ENCODE peak calls at places on chromosomes 3 and 15, in six cellular contexts. Z, V, R, T, S and W are unnamed samples.

GRCh38 chr15:55110446-55110845 is 86.3 kb downstream of the RSL24D1 start:
- DNase-seq in Z (no peak), V (no peak), R (no peak), T (no peak), S (no peak), W (no peak)

GRCh38 chr3:180630360-180630759 is 28.4 kb downstream of the TTC14 start:
- DNase-seq in Z (no peak), V (no peak), R (no peak), T (no peak), S (no peak), W (no peak)

GRCh38 chr3:175041369-175041768 is 182.2 kb downstream of the NAALADL2 start:
- DNase-seq in Z (no peak), V (peak), R (peak), T (no peak), S (no peak), W (no peak)

GRCh38 chr3:74048686-74049085 is 423.9 kb upstream of the PDZRN3 start:
- DNase-seq in Z (no peak), V (no peak), R (no peak), T (no peak), S (no peak), W (no peak)

GRCh38 chr3:37962906-37963486 is 27.6 kb upstream of the VILL start:
- DNase-seq in Z (peak), V (no peak), R (no peak), T (no peak), S (no peak), W (no peak)

GRCh38 chr3:47384425-47384824 is 3.6 kb downstream of the PTPN23 start:
- DNase-seq in Z (no peak), V (no peak), R (no peak), T (no peak), S (no peak), W (no peak)

GRCh38 chr3:67783281-67784250 is 129.2 kb upstream of the SUCLG2 start:
- DNase-seq in Z (no peak), V (peak), R (no peak), T (no peak), S (no peak), W (no peak)

GRCh38 chr3:62159693-62160092 is 213.7 kb downstream of the FEZF2 start:
- DNase-seq in Z (no peak), V (peak), R (peak), T (peak), S (no peak), W (peak)

GRCh38 chr3:106371605-106372292 is 502.9 kb upstream of the CBLB start:
- DNase-seq in Z (no peak), V (no peak), R (no peak), T (peak), S (no peak), W (no peak)

GRCh38 chr15:95416576-95416975 is 913.9 kb upstream of the NR2F2 start:
- DNase-seq in Z (no peak), V (no peak), R (no peak), T (no peak), S (no peak), W (no peak)

GRCh38 chr3:2659896-2660295 is 450.3 kb downstream of the IL5RA start:
- DNase-seq in Z (no peak), V (no peak), R (no peak), T (no peak), S (no peak), W (no peak)

GRCh38 chr3:169250000-169250399 is 413.5 kb downstream of the MECOM start:
- DNase-seq in Z (peak), V (no peak), R (no peak), T (no peak), S (no peak), W (no peak)

GRCh38 chr3:187130346-187131066 is 8.8 kb downstream of the RPL39L start:
- DNase-seq in Z (no peak), V (peak), R (peak), T (peak), S (no peak), W (no peak)

GRCh38 chr15:82611348-82611747 is 35.8 kb downstream of the CPEB1 start:
- DNase-seq in Z (no peak), V (no peak), R (no peak), T (no peak), S (no peak), W (no peak)

GRCh38 chr15:92629975-92630626 is 25.5 kb downstream of the FAM174B start:
- DNase-seq in Z (no peak), V (no peak), R (no peak), T (no peak), S (no peak), W (no peak)

GRCh38 chr3:126485956-126486884 is 10.5 kb upstream of the ZXDC start:
- DNase-seq in Z (no peak), V (no peak), R (no peak), T (no peak), S (no peak), W (no peak)

GRCh38 chr3:133944641-133945441 is 49.2 kb upstream of the RAB6B start:
- DNase-seq in Z (no peak), V (peak), R (peak), T (peak), S (no peak), W (no peak)

GRCh38 chr15:68791431-68792283 is 29.0 kb downstream of the ANP32A start:
- DNase-seq in Z (no peak), V (no peak), R (no peak), T (no peak), S (no peak), W (no peak)

GRCh38 chr15:62444104-62445027 is 279.3 kb upstream of the C2CD4B start:
- DNase-seq in Z (no peak), V (peak), R (peak), T (peak), S (peak), W (peak)

GRCh38 chr3:77147836-77148578 is 108.1 kb downstream of the ROBO2 start:
- DNase-seq in Z (no peak), V (peak), R (peak), T (peak), S (no peak), W (no peak)

GRCh38 chr15:90217671-90218394 is 15.9 kb downstream of the CIB1 start:
- DNase-seq in Z (no peak), V (no peak), R (no peak), T (no peak), S (no peak), W (no peak)

GRCh38 chr15:64456634-64457108 is 3.7 kb upstream of the ZNF609 start:
- DNase-seq in Z (no peak), V (no peak), R (no peak), T (peak), S (no peak), W (no peak)

GRCh38 chr3:125375950-125376679 is 990 bp upstream of the ZNF148 start:
- DNase-seq in Z (no peak), V (no peak), R (no peak), T (no peak), S (no peak), W (no peak)

GRCh38 chr3:163813935-163814334 is 1264.4 kb downstream of the SI start:
- DNase-seq in Z (no peak), V (no peak), R (no peak), T (no peak), S (no peak), W (no peak)

GRCh38 chr15:52421029-52421428 is 107.7 kb downstream of the MYO5A start:
- DNase-seq in Z (no peak), V (no peak), R (no peak), T (no peak), S (no peak), W (no peak)

GRCh38 chr3:194810076-194810475 is 124.4 kb downstream of the FAM43A start:
- DNase-seq in Z (no peak), V (no peak), R (no peak), T (no peak), S (no peak), W (no peak)

GRCh38 chr3:12280333-12280732 is 8.5 kb upstream of the PPARG start:
- DNase-seq in Z (no peak), V (no peak), R (no peak), T (no peak), S (no peak), W (no peak)

GRCh38 chr3:64832098-64832497 is 144.3 kb upstream of the ADAMTS9 start:
- DNase-seq in Z (no peak), V (no peak), R (no peak), T (no peak), S (no peak), W (no peak)

GRCh38 chr15:33068531-33068990 is 126.0 kb downstream of the FMN1 start:
- DNase-seq in Z (peak), V (peak), R (no peak), T (no peak), S (no peak), W (no peak)

GRCh38 chr3:10697918-10698317 is 118.1 kb upstream of the SLC6A11 start:
- DNase-seq in Z (peak), V (no peak), R (peak), T (no peak), S (peak), W (no peak)

GRCh38 chr3:10694194-10694593 is 121.8 kb upstream of the SLC6A11 start:
- DNase-seq in Z (no peak), V (no peak), R (no peak), T (no peak), S (no peak), W (no peak)

GRCh38 chr3:10692039-10692438 is 124.0 kb upstream of the SLC6A11 start:
- DNase-seq in Z (no peak), V (no peak), R (no peak), T (no peak), S (no peak), W (no peak)

GRCh38 chr3:10695595-10696285 is 120.3 kb upstream of the SLC6A11 start:
- DNase-seq in Z (no peak), V (no peak), R (no peak), T (no peak), S (no peak), W (no peak)

GRCh38 chr3:10693457-10693856 is 122.6 kb upstream of the SLC6A11 start:
- DNase-seq in Z (no peak), V (no peak), R (no peak), T (no peak), S (no peak), W (no peak)
- TF ChIP-seq CTCF in Z (peak), V (peak), R (peak), T (no peak), S (peak), W (no peak)

GRCh38 chr15:65722191-65722590 is 69.9 kb downstream of the DENND4A start:
- DNase-seq in Z (no peak), V (no peak), R (no peak), T (no peak), S (no peak), W (no peak)

GRCh38 chr15:65724479-65724878 is 67.6 kb downstream of the DENND4A start:
- DNase-seq in Z (no peak), V (no peak), R (no peak), T (no peak), S (no peak), W (no peak)

GRCh38 chr15:65723786-65724354 is 68.2 kb downstream of the DENND4A start:
- DNase-seq in Z (no peak), V (no peak), R (no peak), T (no peak), S (no peak), W (no peak)
- TF ChIP-seq CTCF in Z (no peak), V (no peak), R (no peak), T (no peak), S (no peak), W (no peak)

DNA sequence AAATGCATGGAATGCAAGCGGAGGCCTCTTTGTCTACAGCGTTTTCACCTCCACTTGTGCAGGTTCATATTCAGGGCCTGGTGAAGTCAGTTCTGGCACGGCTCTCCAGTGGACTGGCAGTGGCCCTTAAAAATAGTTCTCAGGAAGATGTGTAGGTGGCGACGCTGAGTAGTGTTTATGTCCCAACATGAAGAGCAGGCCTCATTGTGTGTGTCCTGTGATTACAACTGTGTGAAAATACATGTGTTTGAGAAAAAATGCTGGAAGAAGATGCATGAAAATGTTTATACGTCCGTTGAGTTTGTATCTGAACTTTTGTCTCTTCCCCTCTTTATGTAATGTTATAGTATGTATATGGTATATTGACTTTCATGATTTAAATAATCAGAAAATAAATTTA is 7.2 kb downstream of the LIPC start:
- DNase-seq in Z (peak), V (peak), R (peak), T (peak), S (peak), W (no peak)
- TF ChIP-seq CTCF in Z (peak), V (no peak), R (peak), T (peak), S (peak), W (peak)

GRCh38 chr15:28097656-28098359 is 1.3 kb downstream of the OCA2 start:
- DNase-seq in Z (no peak), V (no peak), R (no peak), T (no peak), S (no peak), W (no peak)

GRCh38 chr15:28099555-28100140 is 533 bp upstream of the OCA2 start:
- DNase-seq in Z (no peak), V (no peak), R (no peak), T (no peak), S (no peak), W (no peak)

GRCh38 chr15:28100516-28101195 is 1.5 kb upstream of the OCA2 start:
- DNase-seq in Z (no peak), V (no peak), R (no peak), T (no peak), S (no peak), W (no peak)

GRCh38 chr15:28098360-28098765 is 752 bp downstream of the OCA2 start:
- DNase-seq in Z (no peak), V (no peak), R (no peak), T (no peak), S (no peak), W (no peak)

GRCh38 chr15:28098766-28099554 is at the start of gene OCA2:
- DNase-seq in Z (peak), V (peak), R (no peak), T (peak), S (no peak), W (no peak)
- TF ChIP-seq CTCF in Z (peak), V (peak), R (peak), T (peak), S (no peak), W (peak)

GRCh38 chr3:120399372-120399771 is 50.2 kb upstream of the LRRC58 start:
- DNase-seq in Z (no peak), V (no peak), R (no peak), T (no peak), S (no peak), W (no peak)

GRCh38 chr3:120396469-120396868 is 47.3 kb upstream of the LRRC58 start:
- DNase-seq in Z (no peak), V (no peak), R (no peak), T (no peak), S (no peak), W (no peak)

GRCh38 chr3:120394343-120394742 is 45.2 kb upstream of the LRRC58 start:
- DNase-seq in Z (no peak), V (no peak), R (no peak), T (no peak), S (no peak), W (no peak)

GRCh38 chr3:120393252-120393651 is 44.1 kb upstream of the LRRC58 start:
- DNase-seq in Z (no peak), V (no peak), R (no peak), T (no peak), S (no peak), W (no peak)

GRCh38 chr3:120393761-120394160 is 44.6 kb upstream of the LRRC58 start:
- DNase-seq in Z (no peak), V (no peak), R (no peak), T (no peak), S (no peak), W (no peak)
- TF ChIP-seq CTCF in Z (no peak), V (no peak), R (no peak), T (no peak), S (no peak), W (no peak)

DNA sequence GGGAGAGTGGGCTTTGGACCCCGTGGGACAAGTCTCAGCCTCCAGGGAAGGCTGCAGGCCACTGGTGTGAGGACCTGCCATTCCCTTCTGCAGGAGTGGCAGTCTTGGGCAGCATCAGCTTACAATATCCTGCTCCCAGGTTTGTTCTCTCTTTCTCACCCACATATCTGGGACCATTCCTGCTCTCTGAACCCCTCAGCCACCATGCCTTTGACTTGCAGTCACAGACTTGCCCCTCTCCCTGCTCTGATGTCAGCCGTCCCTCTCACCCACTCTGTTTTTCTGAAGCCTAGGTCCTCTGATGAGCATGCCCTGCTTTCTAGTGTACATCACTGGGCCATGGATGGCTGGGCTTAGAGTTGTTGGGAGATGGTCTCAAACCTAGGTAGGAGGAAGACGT is 282.1 kb downstream of the EPHB1 start:
- DNase-seq in Z (no peak), V (no peak), R (no peak), T (no peak), S (no peak), W (no peak)
- TF ChIP-seq CTCF in Z (no peak), V (no peak), R (no peak), T (no peak), S (no peak), W (no peak)

GRCh38 chr3:197926418-197926817 is 23.6 kb upstream of the RPL35A start:
- DNase-seq in Z (peak), V (no peak), R (no peak), T (no peak), S (no peak), W (no peak)
- TF ChIP-seq CTCF in Z (peak), V (no peak), R (peak), T (peak), S (peak), W (no peak)